ENCODE peak calls at places on chromosomes 13 and 19, in five cellular contexts. S, N, L, Y and U are unnamed samples.

GRCh38 chr19:54207908-54208783 is 7.5 kb downstream of the RPS9 start:
- DNase-seq in S (peak; percentile 75), L (peak; percentile 89), N (peak; percentile 72), Y (peak; percentile 84), U (peak; percentile 71)

GRCh38 chr13:20525144-20525600 is 485 bp downstream of the CRYL1 start:
- DNase-seq in N (peak; percentile 57), Y (no peak), S (peak; percentile 25), L (peak; percentile 71), U (peak; percentile 41)

GRCh38 chr13:39321578-39321977 is 281.4 kb downstream of the LHFPL6 start:
- DNase-seq in N (no peak), L (peak; percentile 69), Y (no peak), S (peak; percentile 58), U (no peak)

GRCh38 chr19:43332058-43332922 is 21.2 kb upstream of the CD177 start:
- DNase-seq in Y (no peak), L (no peak), S (no peak), N (no peak), U (no peak)

GRCh38 chr13:25286969-25287961 is at the start of gene MTMR6:
- DNase-seq in L (peak; percentile 95), Y (peak; percentile 80), N (peak; percentile 94), S (peak; percentile 86), U (peak; percentile 92)

GRCh38 chr19:19602136-19602712 is 16.3 kb downstream of the PBX4 start:
- DNase-seq in Y (no peak), S (no peak), L (no peak), N (no peak), U (no peak)

GRCh38 chr13:80338781-80339577 is 1.9 kb downstream of the SPRY2 start:
- DNase-seq in L (peak; percentile 85), Y (no peak), N (peak; percentile 60), S (peak; percentile 63), U (peak; percentile 61)

GRCh38 chr13:74641586-74641985 is 507.4 kb upstream of the KLF12 start:
- DNase-seq in S (no peak), Y (no peak), N (no peak), L (no peak), U (no peak)

GRCh38 chr13:22198656-22199217 is 527.9 kb downstream of the FGF9 start:
- DNase-seq in S (no peak), L (no peak), Y (no peak), N (no peak), U (no peak)

GRCh38 chr13:35855531-35856019 is 275.6 kb downstream of the DCLK1 start:
- DNase-seq in Y (no peak), N (no peak), S (no peak), L (no peak), U (no peak)
- TF ChIP-seq EP300 in Y (no peak), N (no peak), S (no peak), L (no peak), U (no peak)

GRCh38 chr19:4896372-4896771 is 6.3 kb downstream of the ARRDC5 start:
- DNase-seq in S (no peak), L (no peak), N (no peak), Y (no peak), U (peak; percentile 46)
- H3K27me3 ChIP-seq in S (no peaks in the 10 kb centered on the region), L (no peaks in the 10 kb centered on the region), N (no peaks in the 10 kb centered on the region), Y (no peaks in the 10 kb centered on the region), U (no peaks in the 10 kb centered on the region)

GRCh38 chr19:10339380-10339960 is at the start of gene ICAM3:
- DNase-seq in N (peak; percentile 58), S (no peak), L (no peak), Y (peak; percentile 43), U (peak; percentile 36)
- TF ChIP-seq POLR2A in N (no peak), S (no peak), L (no peak), Y (peak; percentile 85), U (no peak)

DNA sequence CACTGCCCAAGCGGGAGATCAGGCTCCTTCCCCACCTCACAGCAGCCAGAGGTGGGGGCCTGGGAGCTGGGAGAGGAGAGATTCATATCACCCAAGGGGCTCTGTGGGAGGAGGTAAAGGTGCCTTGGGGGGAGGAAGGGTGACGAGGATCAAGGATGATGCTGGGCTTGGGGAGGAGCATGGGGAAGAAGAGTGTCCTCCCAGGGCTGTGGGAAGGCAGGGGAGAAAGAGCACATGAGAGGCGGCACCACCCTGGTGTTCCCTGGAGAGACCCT is 82.7 kb downstream of the ANKRD10 start:
- DNase-seq in N (no peak), L (no peak), S (no peak), Y (no peak), U (no peak)
- TF ChIP-seq EP300 in N (no peak), L (no peak), S (no peak), Y (no peak), U (no peak)

DNA sequence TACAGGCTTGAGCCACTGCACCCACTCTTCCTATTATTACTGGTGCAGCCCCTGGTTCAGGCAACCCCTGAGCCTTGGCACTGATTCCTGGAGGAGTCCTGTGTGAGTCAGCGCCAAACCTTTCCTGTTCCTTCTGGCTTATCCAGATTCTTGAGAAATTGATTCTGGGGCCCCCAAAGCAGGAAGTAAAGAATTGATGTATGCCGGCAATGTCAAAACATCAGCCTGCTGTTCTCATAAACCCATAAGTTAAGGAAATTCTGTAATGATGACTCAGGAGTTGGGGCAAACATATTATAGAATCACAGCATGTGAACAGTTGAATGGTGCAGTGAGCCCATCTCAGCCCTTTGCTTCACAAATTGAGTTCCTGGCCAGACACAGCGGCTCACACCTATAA is 1.4 kb upstream of the OR7G3 start:
- DNase-seq in L (no peak), S (no peak), N (no peak), Y (no peak), U (no peak)
- H3K27me3 ChIP-seq in L (peaks cover 22% of the 10 kb centered on the region), S (no peaks in the 10 kb centered on the region), N (no peaks in the 10 kb centered on the region), Y (no peaks in the 10 kb centered on the region), U (no peaks in the 10 kb centered on the region)

GRCh38 chr19:45405435-45406164 is 731 bp upstream of the PPP1R13L start:
- DNase-seq in L (peak; percentile 94), S (peak; percentile 81), Y (peak; percentile 30), N (peak; percentile 92), U (peak; percentile 91)
- TF ChIP-seq POLR2A in L (peak; percentile 12), S (no peak), Y (peak; percentile 45), N (no peak), U (no peak)

DNA sequence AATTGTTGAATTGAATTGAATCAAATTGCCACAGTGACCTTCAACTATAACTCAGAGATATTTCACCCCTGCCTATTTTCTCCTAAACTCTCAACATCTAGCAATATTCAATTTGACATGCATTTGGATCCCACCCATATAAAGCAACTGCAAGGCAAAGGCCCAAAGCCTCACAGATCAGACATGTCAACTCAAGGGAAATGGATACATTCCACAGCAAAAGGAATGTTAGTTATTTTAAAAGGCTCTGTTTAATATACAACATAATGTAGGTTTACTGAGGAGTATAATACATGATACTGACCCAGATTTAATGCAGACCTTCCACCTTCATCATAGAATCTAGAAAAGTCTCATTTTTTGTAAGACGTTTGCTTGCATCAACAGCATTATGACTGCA is 107.3 kb downstream of the KCTD12 start:
- DNase-seq in N (no peak), L (no peak), S (no peak), Y (no peak), U (no peak)
- TF ChIP-seq EP300 in N (no peak), L (no peak), S (no peak), Y (no peak), U (no peak)